ENCODE peak calls at places on chromosomes 4 and X, in six cellular contexts. One of them, this sample, is unnamed.
A peak's percentile ranks its signal among the peaks of the same experiment; 100 is the strongest.

GRCh38 chr4:187883836-187884235 is 111.7 kb upstream of the ZFP42 start:
- DNase-seq in sigmoid colon: no peak
- DNase-seq in suprapubic skin: no peak
- DNase-seq in upper lobe of left lung: no peak
- DNase-seq in stomach: no peak
- DNase-seq in HepG2: no peak
- DNase-seq in this sample: peak; percentile 32

GRCh38 chr4:88163286-88163685 is 4.8 kb upstream of the ABCG2 start:
- DNase-seq in sigmoid colon: no peak
- DNase-seq in suprapubic skin: no peak
- DNase-seq in upper lobe of left lung: no peak
- DNase-seq in stomach: no peak
- DNase-seq in HepG2: no peak
- DNase-seq in this sample: peak; percentile 36

GRCh38 chrX:21960569-21960968 is 20.1 kb downstream of the SMS start:
- DNase-seq in sigmoid colon: no peak
- DNase-seq in suprapubic skin: no peak
- DNase-seq in upper lobe of left lung: no peak
- DNase-seq in stomach: no peak
- DNase-seq in HepG2: peak; percentile 27
- DNase-seq in this sample: no peak

GRCh38 chr4:77618383-77619241 is 13.0 kb downstream of the CXCL13 start:
- DNase-seq in sigmoid colon: peak; percentile 77
- DNase-seq in suprapubic skin: peak; percentile 84
- DNase-seq in upper lobe of left lung: no peak
- DNase-seq in stomach: peak; percentile 83
- DNase-seq in HepG2: peak; percentile 40
- DNase-seq in this sample: peak; percentile 92

GRCh38 chr4:110630621-110631402 is 7.9 kb upstream of the PITX2 start:
- DNase-seq in sigmoid colon: no peak
- DNase-seq in suprapubic skin: no peak
- DNase-seq in upper lobe of left lung: peak; percentile 64
- DNase-seq in stomach: no peak
- DNase-seq in HepG2: no peak
- DNase-seq in this sample: peak; percentile 66

GRCh38 chrX:150841466-150842197 is 56.8 kb downstream of the CD99L2 start:
- DNase-seq in sigmoid colon: no peak
- DNase-seq in suprapubic skin: no peak
- DNase-seq in upper lobe of left lung: no peak
- DNase-seq in stomach: no peak
- DNase-seq in HepG2: no peak
- DNase-seq in this sample: no peak

GRCh38 chrX:135346975-135347374 is 37.7 kb downstream of the ETDC start:
- DNase-seq in sigmoid colon: no peak
- DNase-seq in suprapubic skin: no peak
- DNase-seq in upper lobe of left lung: no peak
- DNase-seq in stomach: no peak
- DNase-seq in HepG2: no peak
- DNase-seq in this sample: no peak

GRCh38 chr4:186840222-186840701 is 116.6 kb upstream of the FAT1 start:
- DNase-seq in sigmoid colon: peak; percentile 85
- DNase-seq in suprapubic skin: no peak
- DNase-seq in upper lobe of left lung: no peak
- DNase-seq in stomach: no peak
- DNase-seq in HepG2: no peak
- DNase-seq in this sample: no peak

GRCh38 chr4:153341575-153342090 is 2.9 kb upstream of the MND1 start:
- DNase-seq in sigmoid colon: no peak
- DNase-seq in suprapubic skin: no peak
- DNase-seq in upper lobe of left lung: no peak
- DNase-seq in stomach: no peak
- DNase-seq in HepG2: peak; percentile 7
- DNase-seq in this sample: no peak

GRCh38 chrX:115906881-115907280 is 263.7 kb upstream of the AGTR2 start:
- DNase-seq in sigmoid colon: no peak
- DNase-seq in suprapubic skin: no peak
- DNase-seq in upper lobe of left lung: no peak
- DNase-seq in stomach: no peak
- DNase-seq in HepG2: no peak
- DNase-seq in this sample: no peak

GRCh38 chr4:122958505-122958904 is 36.1 kb upstream of the NUDT6 start:
- DNase-seq in sigmoid colon: no peak
- DNase-seq in suprapubic skin: no peak
- DNase-seq in upper lobe of left lung: no peak
- DNase-seq in stomach: no peak
- DNase-seq in HepG2: no peak
- DNase-seq in this sample: peak; percentile 27

GRCh38 chr4:98663226-98664006 is 5.0 kb upstream of the TSPAN5 start:
- DNase-seq in sigmoid colon: no peak
- DNase-seq in suprapubic skin: no peak
- DNase-seq in upper lobe of left lung: no peak
- DNase-seq in stomach: no peak
- DNase-seq in HepG2: no peak
- DNase-seq in this sample: no peak

GRCh38 chr4:22754091-22754490 is 61.4 kb downstream of the GBA3 start:
- DNase-seq in sigmoid colon: no peak
- DNase-seq in suprapubic skin: no peak
- DNase-seq in upper lobe of left lung: no peak
- DNase-seq in stomach: no peak
- DNase-seq in HepG2: no peak
- DNase-seq in this sample: no peak

GRCh38 chr4:41454393-41454792 is 83.6 kb upstream of the LIMCH1 start:
- DNase-seq in sigmoid colon: no peak
- DNase-seq in suprapubic skin: no peak
- DNase-seq in upper lobe of left lung: no peak
- DNase-seq in stomach: no peak
- DNase-seq in HepG2: no peak
- DNase-seq in this sample: peak; percentile 11

GRCh38 chrX:124347242-124347641 is 879 bp downstream of the SH2D1A start:
- DNase-seq in sigmoid colon: no peak
- DNase-seq in suprapubic skin: no peak
- DNase-seq in upper lobe of left lung: no peak
- DNase-seq in stomach: no peak
- DNase-seq in HepG2: no peak
- DNase-seq in this sample: no peak

GRCh38 chrX:122119361-122119760 is 1064.7 kb upstream of the GRIA3 start:
- DNase-seq in sigmoid colon: no peak
- DNase-seq in suprapubic skin: no peak
- DNase-seq in upper lobe of left lung: no peak
- DNase-seq in stomach: no peak
- DNase-seq in HepG2: no peak
- DNase-seq in this sample: no peak

GRCh38 chr4:136992032-136992431 is 540.3 kb downstream of the PCDH18 start:
- DNase-seq in sigmoid colon: no peak
- DNase-seq in suprapubic skin: no peak
- DNase-seq in upper lobe of left lung: no peak
- DNase-seq in stomach: no peak
- DNase-seq in HepG2: no peak
- DNase-seq in this sample: peak; percentile 40

GRCh38 chr4:70583952-70584834 is 7.9 kb upstream of the AMBN start:
- DNase-seq in sigmoid colon: no peak
- DNase-seq in suprapubic skin: no peak
- DNase-seq in upper lobe of left lung: no peak
- DNase-seq in stomach: peak; percentile 39
- DNase-seq in HepG2: peak; percentile 55
- DNase-seq in this sample: no peak

GRCh38 chr4:156976147-156976546 is 4.5 kb upstream of the PDGFC start:
- DNase-seq in sigmoid colon: no peak
- DNase-seq in suprapubic skin: no peak
- DNase-seq in upper lobe of left lung: no peak
- DNase-seq in stomach: no peak
- DNase-seq in HepG2: no peak
- DNase-seq in this sample: no peak

GRCh38 chrX:24646745-24647182 is 383 bp downstream of the PCYT1B start:
- DNase-seq in sigmoid colon: no peak
- DNase-seq in suprapubic skin: no peak
- DNase-seq in upper lobe of left lung: no peak
- DNase-seq in stomach: no peak
- DNase-seq in HepG2: no peak
- DNase-seq in this sample: peak; percentile 70

GRCh38 chr4:6324999-6325790 is 55.5 kb downstream of the WFS1 start:
- DNase-seq in sigmoid colon: no peak
- DNase-seq in suprapubic skin: no peak
- DNase-seq in upper lobe of left lung: peak; percentile 58
- DNase-seq in stomach: peak; percentile 71
- DNase-seq in HepG2: no peak
- DNase-seq in this sample: peak; percentile 28

GRCh38 chr4:6896035-6896434 is 13.6 kb upstream of the TBC1D14 start:
- DNase-seq in sigmoid colon: no peak
- DNase-seq in suprapubic skin: no peak
- DNase-seq in upper lobe of left lung: no peak
- DNase-seq in stomach: no peak
- DNase-seq in HepG2: no peak
- DNase-seq in this sample: no peak

GRCh38 chr4:186404562-186405134 is 138.7 kb downstream of the F11 start:
- DNase-seq in sigmoid colon: no peak
- DNase-seq in suprapubic skin: no peak
- DNase-seq in upper lobe of left lung: no peak
- DNase-seq in stomach: no peak
- DNase-seq in HepG2: no peak
- DNase-seq in this sample: no peak

GRCh38 chr4:56658410-56659003 is 22.6 kb downstream of the HOPX start:
- DNase-seq in sigmoid colon: no peak
- DNase-seq in suprapubic skin: no peak
- DNase-seq in upper lobe of left lung: no peak
- DNase-seq in stomach: no peak
- DNase-seq in HepG2: no peak
- DNase-seq in this sample: no peak

GRCh38 chr4:127624176-127624575 is 8.6 kb upstream of the INTU start:
- DNase-seq in sigmoid colon: no peak
- DNase-seq in suprapubic skin: no peak
- DNase-seq in upper lobe of left lung: no peak
- DNase-seq in stomach: no peak
- DNase-seq in HepG2: no peak
- DNase-seq in this sample: no peak

GRCh38 chr4:145525291-145525740 is 43.7 kb downstream of the SMAD1 start:
- DNase-seq in sigmoid colon: no peak
- DNase-seq in suprapubic skin: no peak
- DNase-seq in upper lobe of left lung: peak; percentile 13
- DNase-seq in stomach: no peak
- DNase-seq in HepG2: no peak
- DNase-seq in this sample: no peak

GRCh38 chr4:154740462-154740861 is 3.3 kb upstream of the LRAT start:
- DNase-seq in sigmoid colon: no peak
- DNase-seq in suprapubic skin: no peak
- DNase-seq in upper lobe of left lung: peak; percentile 49
- DNase-seq in stomach: no peak
- DNase-seq in HepG2: no peak
- DNase-seq in this sample: peak; percentile 43

GRCh38 chr4:138334346-138335016 is 92.3 kb upstream of the SLC7A11 start:
- DNase-seq in sigmoid colon: no peak
- DNase-seq in suprapubic skin: no peak
- DNase-seq in upper lobe of left lung: no peak
- DNase-seq in stomach: peak; percentile 27
- DNase-seq in HepG2: peak; percentile 45
- DNase-seq in this sample: no peak
- TF ChIP-seq POLR2AphosphoS5 in sigmoid colon: no peak
- TF ChIP-seq POLR2AphosphoS5 in suprapubic skin: no peak
- TF ChIP-seq POLR2AphosphoS5 in upper lobe of left lung: no peak
- TF ChIP-seq POLR2AphosphoS5 in stomach: no peak
- TF ChIP-seq POLR2AphosphoS5 in HepG2: no peak
- TF ChIP-seq POLR2AphosphoS5 in this sample: no peak

DNA sequence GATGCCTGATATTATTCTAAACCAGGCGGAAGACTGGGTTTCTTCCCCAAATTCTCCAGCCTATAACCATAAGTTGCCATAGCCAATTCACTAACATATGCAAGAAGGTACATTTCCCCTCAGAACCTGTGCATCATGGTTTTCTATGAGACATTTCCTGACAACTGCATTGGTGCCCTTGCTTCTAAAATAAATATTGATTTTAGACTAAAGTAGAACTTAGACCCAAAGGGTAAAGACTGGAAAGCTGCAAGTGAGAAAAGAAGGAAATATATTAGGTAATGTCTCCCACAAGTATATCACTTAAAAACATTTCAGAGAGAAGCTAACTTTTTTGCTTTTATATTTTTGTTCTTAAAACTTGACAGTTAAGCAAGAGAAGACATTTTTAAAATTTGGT is 125.1 kb downstream of the PPA2 start:
- DNase-seq in sigmoid colon: no peak
- DNase-seq in suprapubic skin: no peak
- DNase-seq in upper lobe of left lung: no peak
- DNase-seq in stomach: no peak
- DNase-seq in HepG2: peak; percentile 28
- DNase-seq in this sample: no peak
- TF ChIP-seq CTCF in sigmoid colon: no peak
- TF ChIP-seq CTCF in suprapubic skin: no peak
- TF ChIP-seq CTCF in upper lobe of left lung: no peak
- TF ChIP-seq CTCF in stomach: no peak
- TF ChIP-seq CTCF in HepG2: no peak
- TF ChIP-seq CTCF in this sample: no peak

DNA sequence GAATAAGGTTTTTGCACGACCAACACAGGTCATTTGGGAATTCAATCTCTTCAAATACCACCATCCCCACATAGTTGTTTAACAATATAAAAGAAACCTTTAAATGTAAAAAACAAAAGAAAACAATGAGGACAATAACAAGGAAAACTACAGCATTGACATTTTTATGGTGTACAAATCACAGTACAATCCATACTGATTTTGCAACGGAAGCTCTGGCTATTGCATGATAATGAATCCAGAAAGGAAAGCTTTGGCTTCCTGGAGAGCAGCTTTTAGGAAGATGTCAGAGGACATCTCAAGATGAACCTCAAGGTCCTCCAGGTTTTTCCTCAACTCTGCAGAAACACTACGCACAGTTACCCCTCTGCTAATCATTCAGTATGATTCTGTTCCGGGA is 111.5 kb upstream of the MYOZ2 start:
- DNase-seq in sigmoid colon: no peak
- DNase-seq in suprapubic skin: no peak
- DNase-seq in upper lobe of left lung: no peak
- DNase-seq in stomach: no peak
- DNase-seq in HepG2: no peak
- DNase-seq in this sample: no peak
- H3K36me3 ChIP-seq in sigmoid colon: no peaks in the 10 kb centered on the region
- H3K36me3 ChIP-seq in suprapubic skin: no peaks in the 10 kb centered on the region
- H3K36me3 ChIP-seq in upper lobe of left lung: no peaks in the 10 kb centered on the region
- H3K36me3 ChIP-seq in stomach: no peaks in the 10 kb centered on the region
- H3K36me3 ChIP-seq in HepG2: no peaks in the 10 kb centered on the region
- H3K36me3 ChIP-seq in this sample: no peaks in the 10 kb centered on the region

DNA sequence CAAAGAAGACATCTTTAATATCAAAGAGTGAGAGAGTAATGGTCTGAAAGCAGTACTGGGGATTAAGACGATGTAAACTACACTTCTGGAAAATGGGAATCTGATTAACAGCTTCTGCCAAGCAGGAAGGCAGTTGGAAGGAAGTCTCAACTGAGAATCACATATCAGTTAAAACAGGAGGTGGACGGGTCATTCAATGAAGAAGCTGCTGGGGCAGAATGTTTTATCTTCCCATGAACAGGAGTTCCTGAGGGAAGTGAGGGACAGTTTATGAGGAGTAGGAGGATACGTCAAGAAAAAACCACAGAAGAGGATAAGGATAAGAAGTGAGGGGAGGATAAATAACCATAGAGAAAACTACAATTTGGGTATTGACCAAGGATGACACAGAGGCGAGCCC is 38.7 kb upstream of the MAGEA10 start:
- DNase-seq in sigmoid colon: no peak
- DNase-seq in suprapubic skin: no peak
- DNase-seq in upper lobe of left lung: no peak
- DNase-seq in stomach: no peak
- DNase-seq in HepG2: no peak
- DNase-seq in this sample: no peak
- TF ChIP-seq POLR2AphosphoS5 in sigmoid colon: no peak
- TF ChIP-seq POLR2AphosphoS5 in suprapubic skin: no peak
- TF ChIP-seq POLR2AphosphoS5 in upper lobe of left lung: no peak
- TF ChIP-seq POLR2AphosphoS5 in stomach: no peak
- TF ChIP-seq POLR2AphosphoS5 in HepG2: no peak
- TF ChIP-seq POLR2AphosphoS5 in this sample: no peak

This sample was measured in GM23338.